ENCODE peak calls at places on chromosome 7, in four cellular contexts. S is brain microvascular endothelial cell, N is Caco-2, Y is fibroblast of lung. C is an unnamed sample.

GRCh38 chr7:86664486-86664885 is 20.8 kb downstream of the GRM3 start:
- DNase-seq in S (no peak), N (no peak), Y (no peak), C (no peak)

GRCh38 chr7:139691253-139691781 is 86.5 kb downstream of the HIPK2 start:
- DNase-seq in S (no peak), N (no peak), Y (peak; percentile 85), C (peak; percentile 73)

GRCh38 chr7:41573017-41573416 is 129.9 kb downstream of the INHBA start:
- DNase-seq in S (peak; percentile 72), N (no peak), Y (peak; percentile 16), C (no peak)

GRCh38 chr7:135962802-135963201 is 14.4 kb downstream of the MTPN start:
- DNase-seq in S (no peak), N (no peak), Y (no peak), C (no peak)

GRCh38 chr7:20007510-20007909 is 209.7 kb downstream of the MACC1 start:
- DNase-seq in S (no peak), N (no peak), Y (peak; percentile 21), C (no peak)

GRCh38 chr7:71348751-71349415 is 216.9 kb downstream of the GALNT17 start:
- DNase-seq in S (no peak), N (no peak), Y (no peak), C (no peak)

GRCh38 chr7:17441557-17441956 is 143.1 kb downstream of the AHR start:
- DNase-seq in S (peak; percentile 60), N (no peak), Y (no peak), C (no peak)

GRCh38 chr7:116280803-116281202 is 70.5 kb downstream of the TES start:
- DNase-seq in S (no peak), N (no peak), Y (no peak), C (no peak)

GRCh38 chr7:124777268-124777667 is 11.7 kb upstream of the GPR37 start:
- DNase-seq in S (no peak), N (no peak), Y (no peak), C (no peak)

GRCh38 chr7:121000091-121000983 is 11.8 kb downstream of the CPED1 start:
- DNase-seq in S (peak; percentile 75), N (no peak), Y (peak; percentile 90), C (no peak)

GRCh38 chr7:25754333-25754732 is 397.7 kb upstream of the NFE2L3 start:
- DNase-seq in S (no peak), N (no peak), Y (no peak), C (no peak)

GRCh38 chr7:74379938-74380337 is 73.8 kb upstream of the GTF2IRD1 start:
- DNase-seq in S (no peak), N (no peak), Y (no peak), C (peak; percentile 70)

GRCh38 chr7:24381919-24382505 is 98.0 kb downstream of the NPY start:
- DNase-seq in S (no peak), N (no peak), Y (peak; percentile 27), C (no peak)

GRCh38 chr7:147510913-147511312 is 1079.7 kb upstream of the C7orf33 start:
- DNase-seq in S (peak; percentile 67), N (no peak), Y (peak; percentile 36), C (no peak)
- H3K4me3 ChIP-seq in S (no peak overlapping the region), N (no peak overlapping the region), Y (no peak overlapping the region), C (no peak overlapping the region)

GRCh38 chr7:113285411-113285810 is 167.1 kb upstream of the SMIM30 start:
- DNase-seq in S (no peak), N (no peak), Y (no peak), C (no peak)
- H3K36me3 ChIP-seq in S (no peaks in the 10 kb centered on the region), N (no peaks in the 10 kb centered on the region), Y (no peaks in the 10 kb centered on the region), C (no peaks in the 10 kb centered on the region)

DNA sequence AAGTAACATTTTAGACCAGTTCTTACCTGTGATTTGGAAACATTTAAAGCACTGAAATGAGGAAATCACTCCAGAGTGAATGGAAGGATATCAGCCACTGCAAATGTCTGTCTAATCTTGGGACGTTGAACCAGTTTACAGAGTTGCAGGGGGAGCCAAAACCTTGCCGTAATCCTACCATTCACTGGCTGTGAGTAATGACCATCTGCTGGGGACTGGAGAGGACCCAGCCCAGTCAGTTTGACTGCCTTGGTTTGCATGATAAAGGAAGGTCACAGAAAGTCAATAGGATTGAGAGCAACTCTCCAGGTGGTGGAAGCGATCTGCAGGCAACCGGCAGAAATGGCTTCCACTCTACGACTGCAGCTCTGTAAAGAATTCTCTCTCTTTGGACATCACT is 167.2 kb downstream of the AKR1D1 start:
- DNase-seq in S (no peak), N (no peak), Y (no peak), C (peak; percentile 41)
- H3K4me3 ChIP-seq in S (no peak overlapping the region), N (no peak overlapping the region), Y (no peak overlapping the region), C (no peak overlapping the region)

GRCh38 chr7:76343931-76344321 is 14.9 kb downstream of the YWHAG start:
- DNase-seq in S (no peak), N (no peak), Y (no peak), C (no peak)

GRCh38 chr7:76349313-76349885 is 9.4 kb downstream of the YWHAG start:
- DNase-seq in S (no peak), N (no peak), Y (no peak), C (no peak)

GRCh38 chr7:76347710-76348109 is 11.1 kb downstream of the YWHAG start:
- DNase-seq in S (no peak), N (no peak), Y (no peak), C (no peak)

GRCh38 chr7:76346097-76346496 is 12.7 kb downstream of the YWHAG start:
- DNase-seq in S (no peak), N (peak; percentile 48), Y (no peak), C (no peak)

DNA sequence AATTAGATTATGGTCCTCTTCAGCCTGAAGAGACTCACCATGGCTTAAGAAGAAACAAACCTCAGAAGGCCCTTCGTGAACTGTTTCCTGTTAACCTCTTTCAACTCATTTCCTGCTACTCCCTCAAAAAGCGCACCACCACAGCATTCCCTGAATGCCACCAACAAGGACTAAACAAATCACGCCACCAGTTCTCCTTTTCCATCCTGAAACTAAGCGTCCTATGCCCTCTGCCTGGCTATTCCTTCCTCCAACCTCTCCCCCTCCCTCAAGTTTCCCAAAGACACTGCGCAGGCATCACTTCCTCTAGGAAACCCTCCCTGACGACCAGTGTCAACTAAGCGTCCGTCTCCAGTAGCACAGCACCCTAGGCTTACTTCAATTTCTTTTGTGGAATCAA is 12.0 kb downstream of the YWHAG start:
- DNase-seq in S (no peak), N (no peak), Y (no peak), C (no peak)
- H3K36me3 ChIP-seq in S (peaks cover 68% of the 10 kb centered on the region), N (peaks cover 10% of the 10 kb centered on the region), Y (peaks cover 22% of the 10 kb centered on the region), C (peaks cover 76% of the 10 kb centered on the region)

GRCh38 chr7:27141138-27141537 is 2.3 kb downstream of the HOXA5 start:
- DNase-seq in S (no peak), N (no peak), Y (no peak), C (no peak)
- H3K4me3 ChIP-seq in S (no peak overlapping the region), N (no peak overlapping the region), Y (peak overlapping the region; percentile 99), C (no peak overlapping the region)

DNA sequence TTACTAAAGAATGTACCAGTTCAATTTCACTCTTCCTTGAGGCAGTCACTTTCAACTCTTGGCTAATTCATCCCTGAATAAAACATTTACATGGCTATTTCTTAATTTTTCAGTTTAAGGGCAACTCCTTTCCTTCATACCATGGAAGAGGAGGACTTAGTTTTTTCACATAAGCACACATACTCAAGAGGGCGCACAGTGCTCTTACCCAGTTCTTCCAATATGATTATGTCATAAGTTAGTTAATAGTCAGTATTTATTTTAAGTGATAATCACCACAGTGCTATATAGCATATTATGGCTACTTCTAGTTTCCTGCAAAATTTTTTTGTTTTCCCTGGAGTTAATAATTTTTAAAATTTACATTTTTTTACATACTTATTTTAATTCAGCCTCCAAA is 58.6 kb downstream of the SND1 start:
- DNase-seq in S (no peak), N (no peak), Y (no peak), C (no peak)
- H3K36me3 ChIP-seq in S (peaks cover 38% of the 10 kb centered on the region), N (peaks cover 3% of the 10 kb centered on the region), Y (peaks cover 10% of the 10 kb centered on the region), C (peaks cover 71% of the 10 kb centered on the region)

DNA sequence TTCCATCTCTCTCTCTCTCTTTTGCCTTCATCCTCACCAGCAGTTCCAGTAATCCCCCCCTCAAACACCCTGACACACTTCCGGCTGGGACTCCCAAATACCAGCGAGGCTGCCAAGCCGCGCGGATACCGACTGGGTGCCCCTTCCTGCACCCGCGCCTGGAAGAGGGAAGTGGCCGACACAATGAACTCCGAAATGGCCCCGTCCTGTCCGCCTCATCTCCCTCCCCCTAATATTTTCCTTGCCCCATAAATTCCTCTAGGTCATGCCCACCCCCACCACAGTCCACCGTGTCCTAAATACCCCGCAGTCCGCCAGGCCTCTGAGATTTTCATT is 1.8 kb upstream of the HOXA9 start:
- DNase-seq in S (no peak), N (no peak), Y (no peak), C (peak; percentile 94)
- H3K4me3 ChIP-seq in S (no peak overlapping the region), N (no peak overlapping the region), Y (no peak overlapping the region), C (peak overlapping the region; percentile 62)

C was measured in MG63.